ENCODE peak calls at places on chromosome 2, in four cellular contexts. W is mesenchymal stem cell, D is mesendoderm, I is neuronal stem cell. X is an unnamed sample.

GRCh38 chr2:25056391-25056821 is 14.5 kb downstream of the EFR3B start:
- DNase-seq in W (no peak), D (no peak), I (no peak), X (no peak)

GRCh38 chr2:204892506-204893255 is 347.4 kb downstream of the PARD3B start:
- DNase-seq in W (peak; percentile 39), D (no peak), I (no peak), X (no peak)

GRCh38 chr2:163556511-163556910 is 179.3 kb downstream of the FIGN start:
- DNase-seq in W (no peak), D (no peak), I (no peak), X (no peak)

GRCh38 chr2:72129676-72130340 is 17.9 kb downstream of the CYP26B1 start:
- DNase-seq in W (no peak), D (no peak), I (no peak), X (peak; percentile 18)

GRCh38 chr2:156005999-156006712 is 326.4 kb downstream of the NR4A2 start:
- DNase-seq in W (no peak), D (peak; percentile 56), I (no peak), X (peak; percentile 57)

GRCh38 chr2:39127973-39128372 is 7.1 kb upstream of the SOS1 start:
- DNase-seq in W (no peak), D (no peak), I (no peak), X (no peak)

GRCh38 chr2:226001716-226002115 is 602.2 kb downstream of the NYAP2 start:
- DNase-seq in W (peak; percentile 73), D (no peak), I (no peak), X (no peak)

GRCh38 chr2:88692187-88692586 is 714 bp downstream of the RPIA start:
- DNase-seq in W (peak; percentile 36), D (peak; percentile 32), I (peak; percentile 3), X (peak; percentile 33)

GRCh38 chr2:101517753-101518152 is 42.8 kb upstream of the RFX8 start:
- DNase-seq in W (peak; percentile 74), D (no peak), I (no peak), X (no peak)

GRCh38 chr2:43038720-43039099 is 187.7 kb downstream of the ZFP36L2 start:
- DNase-seq in W (no peak), D (no peak), I (no peak), X (no peak)

GRCh38 chr2:72973566-72974435 is 56.5 kb downstream of the EMX1 start:
- DNase-seq in W (peak; percentile 65), D (peak; percentile 80), I (peak; percentile 60), X (peak; percentile 82)

GRCh38 chr2:98357856-98358255 is 11.6 kb downstream of the CNGA3 start:
- DNase-seq in W (no peak), D (peak; percentile 98), I (no peak), X (no peak)

GRCh38 chr2:23009545-23010149 is 375.3 kb upstream of the KLHL29 start:
- DNase-seq in W (no peak), D (peak; percentile 68), I (no peak), X (no peak)

GRCh38 chr2:81703831-81704230 is 1399.3 kb upstream of the LRRTM1 start:
- DNase-seq in W (no peak), D (peak; percentile 60), I (no peak), X (no peak)

GRCh38 chr2:150916997-150917396 is 344.7 kb downstream of the RBM43 start:
- DNase-seq in W (no peak), D (no peak), I (no peak), X (no peak)

GRCh38 chr2:187640926-187641510 is 86.8 kb upstream of the TFPI start:
- DNase-seq in W (peak; percentile 5), D (peak; percentile 3), I (no peak), X (no peak)

GRCh38 chr2:27776097-27776496 is 4.6 kb downstream of the MRPL33 start:
- DNase-seq in W (no peak), D (no peak), I (no peak), X (no peak)

GRCh38 chr2:198657520-198658121 is 800.1 kb downstream of the SATB2 start:
- DNase-seq in W (peak; percentile 16), D (peak; percentile 33), I (peak; percentile 8), X (no peak)

GRCh38 chr2:236507393-236508085 is 62.1 kb upstream of the ACKR3 start:
- DNase-seq in W (no peak), D (peak; percentile 63), I (no peak), X (peak; percentile 86)

GRCh38 chr2:218896501-218897393 is 16.1 kb downstream of the WNT10A start:
- DNase-seq in W (peak; percentile 58), D (peak; percentile 64), I (no peak), X (peak; percentile 66)

GRCh38 chr2:10400568-10400977 is 47.6 kb downstream of the ODC1 start:
- DNase-seq in W (no peak), D (no peak), I (no peak), X (no peak)

GRCh38 chr2:237527766-237528165 is 38.6 kb upstream of the PRLH start:
- DNase-seq in W (no peak), D (no peak), I (no peak), X (no peak)

GRCh38 chr2:133054297-133054696 is 384.3 kb upstream of the LYPD1 start:
- DNase-seq in W (no peak), D (peak; percentile 90), I (no peak), X (no peak)

GRCh38 chr2:119721043-119721442 is 38.7 kb upstream of the PTPN4 start:
- DNase-seq in W (no peak), D (no peak), I (no peak), X (no peak)

GRCh38 chr2:119721462-119721861 is 38.3 kb upstream of the PTPN4 start:
- DNase-seq in W (no peak), D (no peak), I (no peak), X (no peak)

GRCh38 chr2:119723784-119724467 is 35.8 kb upstream of the PTPN4 start:
- DNase-seq in W (peak; percentile 11), D (no peak), I (no peak), X (no peak)

GRCh38 chr2:119723121-119723635 is 36.5 kb upstream of the PTPN4 start:
- DNase-seq in W (no peak), D (no peak), I (no peak), X (no peak)

GRCh38 chr2:119721904-119722303 is 37.8 kb upstream of the PTPN4 start:
- DNase-seq in W (no peak), D (no peak), I (no peak), X (no peak)
- H2BK120ac ChIP-seq in W (no peak overlapping the region), D (no peak overlapping the region), I (no peak overlapping the region), X (no peak overlapping the region)

GRCh38 chr2:19733390-19733789 is 168.4 kb downstream of the TTC32 start:
- DNase-seq in W (no peak), D (no peak), I (no peak), X (no peak)
- H3K23ac ChIP-seq in W (no peak overlapping the region), D (no peak overlapping the region), I (no peak overlapping the region), X (no peak overlapping the region)

GRCh38 chr2:234447189-234447588 is 49.7 kb downstream of the ARL4C start:
- DNase-seq in W (no peak), D (no peak), I (no peak), X (no peak)

GRCh38 chr2:234446404-234447076 is 50.3 kb downstream of the ARL4C start:
- DNase-seq in W (peak; percentile 21), D (no peak), I (no peak), X (no peak)

GRCh38 chr2:234450431-234451095 is 46.3 kb downstream of the ARL4C start:
- DNase-seq in W (no peak), D (no peak), I (no peak), X (no peak)

GRCh38 chr2:234447963-234448362 is 48.9 kb downstream of the ARL4C start:
- DNase-seq in W (peak; percentile 9), D (no peak), I (no peak), X (no peak)

GRCh38 chr2:234448506-234449169 is 48.2 kb downstream of the ARL4C start:
- DNase-seq in W (peak; percentile 26), D (no peak), I (peak; percentile 92), X (no peak)
- H3K4me1 ChIP-seq in W (peaks cover 19% of the 10 kb centered on the region), D (no peaks in the 10 kb centered on the region), I (peaks cover 34% of the 10 kb centered on the region), X (peaks cover 6% of the 10 kb centered on the region)

DNA sequence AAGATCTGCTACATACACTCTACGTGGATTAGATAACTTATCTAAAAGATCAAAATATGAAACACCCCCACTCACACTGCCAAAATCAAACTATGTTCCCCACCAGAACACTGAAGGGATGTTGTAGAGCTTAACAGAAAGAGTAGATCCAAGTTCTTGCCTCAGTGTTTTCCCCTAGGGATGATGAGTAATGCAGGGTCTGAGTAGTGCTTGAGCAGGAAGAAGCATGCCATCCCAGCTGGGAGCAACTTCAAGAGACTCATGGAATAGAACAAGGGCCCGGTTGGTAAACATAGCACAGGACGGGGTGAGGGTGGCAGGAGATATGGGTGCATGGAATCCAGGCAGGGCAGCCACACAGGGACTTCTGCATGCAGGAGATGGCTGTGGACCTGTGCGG is 74.3 kb downstream of the SNTG2 start:
- DNase-seq in W (no peak), D (no peak), I (no peak), X (no peak)
- H2BK120ac ChIP-seq in W (no peak overlapping the region), D (no peak overlapping the region), I (no peak overlapping the region), X (no peak overlapping the region)

GRCh38 chr2:189285351-189285750 is 105.8 kb upstream of the COL5A2 start:
- DNase-seq in W (no peak), D (no peak), I (no peak), X (no peak)
- H3K23ac ChIP-seq in W (no peak overlapping the region), D (no peak overlapping the region), I (no peak overlapping the region), X (no peak overlapping the region)

GRCh38 chr2:178479758-178480226 is 465 bp upstream of the PLEKHA3 start:
- DNase-seq in W (no peak), D (no peak), I (no peak), X (no peak)

GRCh38 chr2:178480227-178481181 is at the start of gene PLEKHA3:
- DNase-seq in W (peak; percentile 97), D (peak; percentile 97), I (peak; percentile 85), X (peak; percentile 91)

GRCh38 chr2:178484245-178485041 is 4.2 kb downstream of the PLEKHA3 start:
- DNase-seq in W (peak; percentile 15), D (no peak), I (no peak), X (no peak)

GRCh38 chr2:178482437-178482836 is 2.2 kb downstream of the PLEKHA3 start:
- DNase-seq in W (peak; percentile 23), D (peak; percentile 32), I (no peak), X (no peak)

GRCh38 chr2:178485356-178485755 is 5.1 kb downstream of the PLEKHA3 start:
- DNase-seq in W (no peak), D (no peak), I (no peak), X (no peak)
- H3K4me1 ChIP-seq in W (peaks cover 4% of the 10 kb centered on the region), D (no peaks in the 10 kb centered on the region), I (peaks cover 4% of the 10 kb centered on the region), X (peaks cover 3% of the 10 kb centered on the region)

DNA sequence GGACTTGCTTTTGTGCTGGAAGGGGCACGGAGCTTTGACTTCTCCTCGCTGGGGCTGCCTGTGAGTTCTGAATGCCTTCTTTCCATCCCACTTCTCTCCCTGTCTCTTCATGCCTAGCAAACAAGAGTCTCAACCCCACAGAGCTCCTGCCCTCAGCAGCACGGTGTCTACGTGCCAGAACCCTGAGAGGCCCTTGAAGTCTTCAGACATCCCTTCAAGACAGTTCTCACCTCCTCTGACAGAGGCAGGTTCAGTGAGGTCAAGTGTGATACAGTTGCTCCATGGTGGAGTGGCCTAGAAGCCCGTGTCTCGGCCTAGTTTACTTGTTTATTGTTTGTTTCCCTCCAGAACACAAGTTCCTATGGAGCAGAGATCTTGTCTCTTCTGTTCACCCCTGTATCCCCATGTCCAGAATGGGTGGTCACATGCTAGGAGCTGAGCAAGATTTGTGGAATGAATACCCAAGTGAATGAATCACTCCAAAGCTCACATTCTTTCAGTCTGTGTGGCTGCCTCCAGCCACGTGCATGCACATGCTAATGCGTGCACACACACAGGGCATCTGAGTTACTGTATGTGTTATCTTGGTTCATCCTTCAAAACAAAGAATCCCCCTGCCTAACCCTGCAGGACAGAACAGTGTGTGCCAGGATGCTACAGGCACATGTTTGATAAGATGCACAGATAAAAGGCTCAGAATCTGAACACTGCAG is 391.7 kb downstream of the NBAS start:
- DNase-seq in W (peak; percentile 93), D (peak; percentile 74), I (no peak), X (no peak)
- H2BK120ac ChIP-seq in W (no peak overlapping the region), D (no peak overlapping the region), I (no peak overlapping the region), X (no peak overlapping the region)

X was measured in H9.